ENCODE peak calls at places on chromosomes 4 and X, in four cellular contexts. K is right lobe of liver; P is fibroblast of the aortic adventitia; L is stimulated activated CD8-positive, alpha-beta memory T cell treated with anti-CD3 and anti-CD28 coated beads, Interleukin-15, amount 100 ng/mL, for 1 hour. Z is an unnamed sample.

GRCh38 chr4:111639120-111639519 is 506.1 kb upstream of the FAM241A start:
- DNase-seq in L (no peak), K (no peak), P (peak), Z (no peak)

GRCh38 chr4:3484057-3484973 is 21.2 kb downstream of the DOK7 start:
- DNase-seq in L (no peak), P (no peak), K (no peak), Z (no peak)

GRCh38 chrX:9598344-9598743 is 133.5 kb downstream of the TBL1X start:
- DNase-seq in L (no peak), K (no peak), P (no peak), Z (no peak)

GRCh38 chr4:19689511-19689910 is 562.2 kb upstream of the SLIT2 start:
- DNase-seq in L (no peak), K (no peak), P (peak), Z (no peak)

GRCh38 chr4:8201341-8201781 is 2.3 kb downstream of the SH3TC1 start:
- DNase-seq in K (peak), P (no peak), L (no peak), Z (no peak)

GRCh38 chr4:30719363-30720020 is 677 bp upstream of the PCDH7 start:
- DNase-seq in K (peak), P (peak), L (no peak), Z (no peak)

GRCh38 chr4:19224820-19225219 is 1026.9 kb upstream of the SLIT2 start:
- DNase-seq in P (peak), L (no peak), K (no peak), Z (no peak)

GRCh38 chrX:21493226-21493850 is 119.1 kb downstream of the CNKSR2 start:
- DNase-seq in L (no peak), K (no peak), P (peak), Z (no peak)

GRCh38 chr4:185255868-185256267 is 46.5 kb downstream of the SNX25 start:
- DNase-seq in L (no peak), K (no peak), P (no peak), Z (no peak)

GRCh38 chr4:68865178-68865638 is 49.4 kb downstream of the UGT2B10 start:
- DNase-seq in P (no peak), K (no peak), L (no peak), Z (no peak)

Z was measured in activated CD8-positive, alpha-beta memory T cell treated with anti-CD3 and anti-CD28 coated beads for 4 hours.